ENCODE peak calls at places on chromosome 17, in six cellular contexts. One of them, this sample, is unnamed.

GRCh38 chr17:80422276-80422675 is 7.3 kb downstream of the ENDOV start:
- DNase-seq in right atrium auricular region: no peak
- DNase-seq in mucosa of descending colon: no peak
- DNase-seq in cardiac muscle cell: no peak
- DNase-seq in thoracic aorta: no peak
- DNase-seq in heart left ventricle: no peak
- DNase-seq in this sample: no peak

GRCh38 chr17:11251561-11252107 is 10.6 kb downstream of the SHISA6 start:
- DNase-seq in right atrium auricular region: no peak
- DNase-seq in mucosa of descending colon: no peak
- DNase-seq in cardiac muscle cell: no peak
- DNase-seq in thoracic aorta: no peak
- DNase-seq in heart left ventricle: no peak
- DNase-seq in this sample: no peak

GRCh38 chr17:72150632-72151460 is 30.0 kb downstream of the SOX9 start:
- DNase-seq in right atrium auricular region: no peak
- DNase-seq in mucosa of descending colon: no peak
- DNase-seq in cardiac muscle cell: no peak
- DNase-seq in thoracic aorta: no peak
- DNase-seq in heart left ventricle: no peak
- DNase-seq in this sample: no peak

GRCh38 chr17:40419559-40420331 is 2.0 kb upstream of the TOP2A start:
- DNase-seq in right atrium auricular region: peak; percentile 51
- DNase-seq in mucosa of descending colon: no peak
- DNase-seq in cardiac muscle cell: no peak
- DNase-seq in thoracic aorta: no peak
- DNase-seq in heart left ventricle: no peak
- DNase-seq in this sample: no peak

GRCh38 chr17:67891481-67892119 is 66.3 kb downstream of the BPTF start:
- DNase-seq in right atrium auricular region: no peak
- DNase-seq in mucosa of descending colon: peak; percentile 32
- DNase-seq in cardiac muscle cell: peak; percentile 7
- DNase-seq in thoracic aorta: no peak
- DNase-seq in heart left ventricle: no peak
- DNase-seq in this sample: no peak

GRCh38 chr17:59844884-59845594 is 47.7 kb downstream of the TUBD1 start:
- DNase-seq in right atrium auricular region: no peak
- DNase-seq in mucosa of descending colon: no peak
- DNase-seq in cardiac muscle cell: no peak
- DNase-seq in thoracic aorta: no peak
- DNase-seq in heart left ventricle: no peak
- DNase-seq in this sample: no peak

GRCh38 chr17:77076046-77076882 is 64.5 kb upstream of the SEC14L1 start:
- DNase-seq in right atrium auricular region: no peak
- DNase-seq in mucosa of descending colon: no peak
- DNase-seq in cardiac muscle cell: no peak
- DNase-seq in thoracic aorta: no peak
- DNase-seq in heart left ventricle: no peak
- DNase-seq in this sample: no peak

GRCh38 chr17:40319651-40320550 is 10.9 kb downstream of the RARA start:
- DNase-seq in right atrium auricular region: no peak
- DNase-seq in mucosa of descending colon: no peak
- DNase-seq in cardiac muscle cell: no peak
- DNase-seq in thoracic aorta: no peak
- DNase-seq in heart left ventricle: peak; percentile 54
- DNase-seq in this sample: peak; percentile 54

GRCh38 chr17:4519361-4519788 is 20.7 kb downstream of the SPNS2 start:
- DNase-seq in right atrium auricular region: no peak
- DNase-seq in mucosa of descending colon: no peak
- DNase-seq in cardiac muscle cell: no peak
- DNase-seq in thoracic aorta: no peak
- DNase-seq in heart left ventricle: peak; percentile 84
- DNase-seq in this sample: peak; percentile 83

GRCh38 chr17:2122641-2123302 is 67.9 kb downstream of the HIC1 start:
- DNase-seq in right atrium auricular region: peak; percentile 84
- DNase-seq in mucosa of descending colon: peak; percentile 59
- DNase-seq in cardiac muscle cell: no peak
- DNase-seq in thoracic aorta: no peak
- DNase-seq in heart left ventricle: peak; percentile 40
- DNase-seq in this sample: peak; percentile 63

GRCh38 chr17:17120716-17121115 is 78.5 kb downstream of the MPRIP start:
- DNase-seq in right atrium auricular region: no peak
- DNase-seq in mucosa of descending colon: peak; percentile 10
- DNase-seq in cardiac muscle cell: no peak
- DNase-seq in thoracic aorta: no peak
- DNase-seq in heart left ventricle: no peak
- DNase-seq in this sample: no peak

DNA sequence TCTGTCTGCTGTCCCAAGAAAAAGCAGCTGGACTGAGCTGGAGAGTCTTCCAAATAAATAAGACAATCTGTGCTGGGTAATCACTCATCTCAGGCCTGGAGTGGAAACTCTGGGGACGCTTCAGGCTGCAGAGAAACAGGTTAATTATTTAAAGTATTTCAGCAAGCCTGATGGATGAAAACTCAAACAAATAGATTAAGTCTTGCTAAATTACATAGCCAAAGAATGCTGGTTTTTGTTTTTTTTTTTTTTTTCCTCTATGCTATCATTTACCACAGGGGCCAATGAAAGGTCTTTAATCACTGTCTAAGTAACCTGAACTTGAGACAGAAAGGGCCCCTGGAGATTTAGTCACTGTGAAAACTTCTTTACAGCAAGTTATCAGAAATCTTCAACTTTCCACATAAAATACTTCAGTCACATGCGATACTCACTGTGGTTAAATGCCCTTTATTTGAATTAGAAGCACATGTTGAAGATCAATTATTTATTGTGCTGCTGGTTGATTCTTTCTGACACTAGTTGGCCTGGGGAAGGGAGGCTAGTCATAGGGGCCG is 30.9 kb upstream of the KCNJ2 start:
- DNase-seq in right atrium auricular region: no peak
- DNase-seq in mucosa of descending colon: no peak
- DNase-seq in cardiac muscle cell: no peak
- DNase-seq in thoracic aorta: no peak
- DNase-seq in heart left ventricle: no peak
- DNase-seq in this sample: no peak
- H3K36me3 ChIP-seq in right atrium auricular region: no peaks in the 10 kb centered on the region
- H3K36me3 ChIP-seq in mucosa of descending colon: no peaks in the 10 kb centered on the region
- H3K36me3 ChIP-seq in cardiac muscle cell: no peaks in the 10 kb centered on the region
- H3K36me3 ChIP-seq in thoracic aorta: no peaks in the 10 kb centered on the region
- H3K36me3 ChIP-seq in heart left ventricle: no peaks in the 10 kb centered on the region
- H3K36me3 ChIP-seq in this sample: no peaks in the 10 kb centered on the region

GRCh38 chr17:51546114-51546513 is 285.8 kb downstream of the UTP18 start:
- DNase-seq in right atrium auricular region: no peak
- DNase-seq in mucosa of descending colon: no peak
- DNase-seq in cardiac muscle cell: no peak
- DNase-seq in thoracic aorta: no peak
- DNase-seq in heart left ventricle: no peak
- DNase-seq in this sample: no peak

GRCh38 chr17:51536627-51537026 is 276.3 kb downstream of the UTP18 start:
- DNase-seq in right atrium auricular region: no peak
- DNase-seq in mucosa of descending colon: no peak
- DNase-seq in cardiac muscle cell: no peak
- DNase-seq in thoracic aorta: no peak
- DNase-seq in heart left ventricle: no peak
- DNase-seq in this sample: no peak

GRCh38 chr17:51541215-51541614 is 280.9 kb downstream of the UTP18 start:
- DNase-seq in right atrium auricular region: no peak
- DNase-seq in mucosa of descending colon: no peak
- DNase-seq in cardiac muscle cell: no peak
- DNase-seq in thoracic aorta: no peak
- DNase-seq in heart left ventricle: no peak
- DNase-seq in this sample: no peak

GRCh38 chr17:51537996-51538550 is 277.7 kb downstream of the UTP18 start:
- DNase-seq in right atrium auricular region: no peak
- DNase-seq in mucosa of descending colon: no peak
- DNase-seq in cardiac muscle cell: no peak
- DNase-seq in thoracic aorta: no peak
- DNase-seq in heart left ventricle: no peak
- DNase-seq in this sample: no peak

GRCh38 chr17:51540151-51540550 is 279.8 kb downstream of the UTP18 start:
- DNase-seq in right atrium auricular region: no peak
- DNase-seq in mucosa of descending colon: no peak
- DNase-seq in cardiac muscle cell: no peak
- DNase-seq in thoracic aorta: no peak
- DNase-seq in heart left ventricle: no peak
- DNase-seq in this sample: no peak
- TF ChIP-seq CTCF in right atrium auricular region: no peak
- TF ChIP-seq CTCF in mucosa of descending colon: no peak
- TF ChIP-seq CTCF in cardiac muscle cell: no peak
- TF ChIP-seq CTCF in thoracic aorta: no peak
- TF ChIP-seq CTCF in heart left ventricle: no peak
- TF ChIP-seq CTCF in this sample: no peak

DNA sequence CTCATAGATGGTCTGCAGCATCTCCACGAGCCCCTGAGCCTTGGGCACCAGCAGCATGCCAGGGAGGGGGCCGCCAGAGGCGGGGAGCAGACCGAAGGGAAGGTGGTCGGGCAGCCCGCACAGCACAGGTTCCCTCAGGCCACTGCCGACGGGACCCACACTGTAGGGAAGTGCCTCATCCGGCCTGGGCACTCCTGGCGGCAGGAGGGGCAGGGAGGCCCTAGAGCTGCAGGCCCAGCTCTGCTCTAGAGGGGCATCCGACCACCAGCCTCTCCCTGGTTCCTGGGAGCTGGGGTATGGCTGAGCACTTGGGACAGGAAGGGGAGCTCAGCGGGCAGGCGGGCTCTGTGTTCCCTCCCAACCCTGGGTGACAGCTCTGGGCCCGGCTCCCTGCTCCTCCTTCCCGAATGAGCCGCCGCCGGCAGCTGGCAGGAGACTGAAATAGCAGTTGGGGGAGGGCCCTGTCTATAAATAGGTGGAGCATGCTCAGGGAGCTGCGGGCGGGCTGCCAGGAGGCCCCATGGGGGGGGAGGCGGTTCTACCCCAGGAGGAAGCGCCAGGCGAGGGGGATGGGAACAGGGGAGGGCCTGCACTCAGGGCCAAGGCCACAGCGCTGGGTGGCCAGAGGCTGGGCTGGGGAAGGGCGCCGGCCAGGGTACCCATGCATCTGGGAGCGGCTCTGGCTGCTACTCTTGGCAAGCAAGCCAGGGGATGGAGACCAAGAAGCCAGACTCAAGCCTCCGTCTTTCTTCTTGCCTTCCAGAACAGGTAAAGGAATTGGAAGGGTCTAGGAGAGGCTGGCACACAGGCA is 12.4 kb downstream of the HDAC5 start:
- DNase-seq in right atrium auricular region: peak; percentile 98
- DNase-seq in mucosa of descending colon: peak; percentile 99
- DNase-seq in cardiac muscle cell: peak; percentile 98
- DNase-seq in thoracic aorta: peak; percentile 97
- DNase-seq in heart left ventricle: peak; percentile 100
- DNase-seq in this sample: peak; percentile 99
- H3K4me3 ChIP-seq in right atrium auricular region: peak overlapping the region; percentile 51
- H3K4me3 ChIP-seq in mucosa of descending colon: no peak overlapping the region
- H3K4me3 ChIP-seq in cardiac muscle cell: peak overlapping the region; percentile 23
- H3K4me3 ChIP-seq in thoracic aorta: peak overlapping the region; percentile 80
- H3K4me3 ChIP-seq in heart left ventricle: peak overlapping the region; percentile 65
- H3K4me3 ChIP-seq in this sample: peak overlapping the region; percentile 53

DNA sequence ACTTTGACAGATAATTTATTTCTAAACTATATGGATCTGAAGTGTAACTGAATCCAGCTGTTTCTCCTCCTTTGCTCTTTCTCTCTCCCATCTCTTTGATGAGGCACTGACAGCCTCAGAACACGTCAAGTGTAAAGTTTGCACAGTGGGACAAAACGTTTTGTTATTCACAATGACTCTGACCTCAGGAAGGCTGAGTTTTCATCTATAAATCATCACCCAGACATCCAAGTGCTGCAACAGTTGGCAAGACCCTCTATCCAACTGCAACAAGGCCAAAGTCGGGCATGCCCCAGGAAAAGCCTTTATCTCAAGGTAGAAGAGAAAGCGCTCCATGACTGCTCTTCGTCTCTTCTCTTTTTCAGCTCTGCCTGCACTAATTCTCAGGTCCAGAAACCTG is 267.1 kb upstream of the MYOCD start:
- DNase-seq in right atrium auricular region: no peak
- DNase-seq in mucosa of descending colon: no peak
- DNase-seq in cardiac muscle cell: no peak
- DNase-seq in thoracic aorta: no peak
- DNase-seq in heart left ventricle: no peak
- DNase-seq in this sample: no peak
- H3K36me3 ChIP-seq in right atrium auricular region: no peaks in the 10 kb centered on the region
- H3K36me3 ChIP-seq in mucosa of descending colon: no peaks in the 10 kb centered on the region
- H3K36me3 ChIP-seq in cardiac muscle cell: no peaks in the 10 kb centered on the region
- H3K36me3 ChIP-seq in thoracic aorta: no peaks in the 10 kb centered on the region
- H3K36me3 ChIP-seq in heart left ventricle: no peaks in the 10 kb centered on the region
- H3K36me3 ChIP-seq in this sample: no peaks in the 10 kb centered on the region

GRCh38 chr17:48596735-48597491 is 3.3 kb upstream of the HOXB5 start:
- DNase-seq in right atrium auricular region: no peak
- DNase-seq in mucosa of descending colon: peak; percentile 12
- DNase-seq in cardiac muscle cell: no peak
- DNase-seq in thoracic aorta: no peak
- DNase-seq in heart left ventricle: no peak
- DNase-seq in this sample: no peak
- TF ChIP-seq CTCF in right atrium auricular region: no peak
- TF ChIP-seq CTCF in mucosa of descending colon: no peak
- TF ChIP-seq CTCF in cardiac muscle cell: no peak
- TF ChIP-seq CTCF in thoracic aorta: no peak
- TF ChIP-seq CTCF in heart left ventricle: no peak
- TF ChIP-seq CTCF in this sample: no peak

DNA sequence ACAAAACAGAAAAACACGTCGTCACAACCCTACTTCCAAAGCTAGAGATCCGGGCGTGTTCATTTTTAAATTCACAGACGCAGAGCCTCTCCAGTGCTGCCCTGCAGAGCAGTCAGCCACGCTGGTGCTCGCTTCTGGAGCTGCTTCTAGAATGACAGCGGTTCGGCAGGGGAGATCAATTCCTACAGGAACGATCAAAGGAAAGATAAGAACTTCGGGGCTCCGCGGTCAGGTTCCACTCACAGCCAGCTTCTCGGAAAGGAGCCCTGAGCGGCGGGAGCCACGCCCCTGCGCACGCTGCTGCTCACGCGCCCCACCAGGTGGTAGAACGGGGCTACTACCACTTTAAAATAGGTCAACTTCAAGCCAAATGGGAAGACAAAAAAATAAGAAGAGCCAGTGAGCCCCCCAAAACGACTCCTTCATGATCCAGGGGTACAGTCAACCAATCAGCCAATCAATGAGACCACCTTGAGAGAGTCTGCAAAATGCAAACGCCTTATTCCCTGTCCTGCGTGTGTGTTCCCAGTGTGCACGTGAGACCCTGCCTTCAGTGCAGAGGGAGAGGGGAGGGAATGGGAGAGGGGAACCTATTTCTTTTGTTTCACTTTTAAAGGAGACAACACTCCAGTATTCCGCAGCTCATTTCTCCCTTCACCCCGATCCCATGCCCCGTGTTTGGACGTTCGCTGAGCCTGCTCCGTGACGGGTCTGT is 209.7 kb downstream of the RBFOX3 start:
- DNase-seq in right atrium auricular region: peak; percentile 70
- DNase-seq in mucosa of descending colon: peak; percentile 76
- DNase-seq in cardiac muscle cell: peak; percentile 74
- DNase-seq in thoracic aorta: no peak
- DNase-seq in heart left ventricle: peak; percentile 57
- DNase-seq in this sample: peak; percentile 62
- H3K4me3 ChIP-seq in right atrium auricular region: no peak overlapping the region
- H3K4me3 ChIP-seq in mucosa of descending colon: no peak overlapping the region
- H3K4me3 ChIP-seq in cardiac muscle cell: no peak overlapping the region
- H3K4me3 ChIP-seq in thoracic aorta: peak overlapping the region; percentile 61
- H3K4me3 ChIP-seq in heart left ventricle: no peak overlapping the region
- H3K4me3 ChIP-seq in this sample: peak overlapping the region; percentile 31

DNA sequence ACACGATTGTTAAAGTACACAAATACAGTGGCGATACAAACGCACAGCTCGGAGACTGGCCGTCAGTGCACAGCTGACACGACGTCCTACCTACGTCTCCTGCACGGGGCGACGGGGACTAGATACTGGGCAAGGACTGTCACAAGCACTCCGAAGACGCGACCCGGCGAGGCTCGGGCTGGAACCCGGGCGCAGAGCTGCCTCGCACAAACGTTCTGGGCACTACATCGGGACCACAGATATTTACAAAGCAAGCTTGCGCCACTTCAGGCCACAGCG is 13.8 kb downstream of the SLC16A3 start:
- DNase-seq in right atrium auricular region: no peak
- DNase-seq in mucosa of descending colon: no peak
- DNase-seq in cardiac muscle cell: no peak
- DNase-seq in thoracic aorta: no peak
- DNase-seq in heart left ventricle: no peak
- DNase-seq in this sample: no peak
- H3K36me3 ChIP-seq in right atrium auricular region: peaks cover 51% of the 10 kb centered on the region
- H3K36me3 ChIP-seq in mucosa of descending colon: peaks cover 7% of the 10 kb centered on the region
- H3K36me3 ChIP-seq in cardiac muscle cell: peaks cover 45% of the 10 kb centered on the region
- H3K36me3 ChIP-seq in thoracic aorta: peaks cover 35% of the 10 kb centered on the region
- H3K36me3 ChIP-seq in heart left ventricle: peaks cover 2% of the 10 kb centered on the region
- H3K36me3 ChIP-seq in this sample: peaks cover 6% of the 10 kb centered on the region

This sample was measured in heart right ventricle.